ENCODE peak calls at places on chromosomes 12 and 14, in nine cellular contexts. U is IMR-90, R is fibroblast of lung, T is body of pancreas, X is right lobe of liver, S is NT2/D1, C is PC-9, H is A673, Y is ovary. W is an unnamed sample.

GRCh38 chr12:3556716-3557115 is 65.7 kb downstream of the PRMT8 start:
- DNase-seq in U (no peak), R (no peak), T (no peak), X (no peak), S (no peak), C (no peak), H (no peak), Y (no peak), W (no peak)

GRCh38 chr12:570237-570925 is 92.9 kb downstream of the NINJ2 start:
- DNase-seq in U (peak; percentile 82), R (peak; percentile 87), T (peak; percentile 59), X (peak; percentile 77), S (peak; percentile 83), C (peak; percentile 89), H (no peak), Y (peak; percentile 82), W (peak; percentile 91)

GRCh38 chr14:99146991-99147740 is 124.8 kb downstream of the BCL11B start:
- DNase-seq in U (no peak), R (no peak), T (no peak), X (no peak), S (no peak), C (no peak), H (no peak), Y (no peak), W (no peak)

GRCh38 chr14:39431416-39432178 is 636 bp downstream of the FBXO33 start:
- DNase-seq in U (peak; percentile 33), R (peak; percentile 24), T (peak; percentile 60), X (peak; percentile 60), S (no peak), C (peak; percentile 34), H (peak; percentile 48), Y (peak; percentile 59), W (peak; percentile 70)

GRCh38 chr12:9707864-9708808 is 24.8 kb downstream of the CLECL1 start:
- DNase-seq in U (peak; percentile 65), R (peak; percentile 71), T (peak; percentile 57), X (peak; percentile 54), S (peak; percentile 79), C (peak; percentile 21), H (peak; percentile 66), Y (no peak), W (peak; percentile 68)

GRCh38 chr12:25767613-25768012 is 190.9 kb upstream of the RASSF8 start:
- DNase-seq in U (peak; percentile 77), R (peak; percentile 74), T (no peak), X (no peak), S (no peak), C (no peak), H (no peak), Y (no peak), W (no peak)

GRCh38 chr14:33745163-33745562 is 205.7 kb downstream of the EGLN3 start:
- DNase-seq in U (no peak), R (no peak), T (no peak), X (no peak), S (no peak), C (no peak), H (no peak), Y (no peak), W (no peak)

GRCh38 chr14:49995162-49995561 is 102.3 kb downstream of the ARF6 start:
- DNase-seq in U (peak; percentile 39), R (no peak), T (no peak), X (no peak), S (no peak), C (no peak), H (no peak), Y (no peak), W (no peak)

GRCh38 chr12:29066061-29066588 is 83.0 kb upstream of the FAR2 start:
- DNase-seq in U (peak; percentile 50), R (peak; percentile 85), T (no peak), X (no peak), S (no peak), C (no peak), H (peak; percentile 66), Y (no peak), W (no peak)

GRCh38 chr12:45762185-45763110 is 32.9 kb downstream of the ARID2 start:
- DNase-seq in U (peak; percentile 78), R (peak; percentile 80), T (no peak), X (no peak), S (no peak), C (no peak), H (peak; percentile 68), Y (no peak), W (peak; percentile 62)

GRCh38 chr12:87201598-87201997 is 827.6 kb downstream of the C12orf50 start:
- DNase-seq in U (no peak), R (peak; percentile 1), T (no peak), X (no peak), S (no peak), C (no peak), H (no peak), Y (no peak), W (no peak)

GRCh38 chr14:21098134-21098891 is at the start of gene ZNF219:
- DNase-seq in U (peak; percentile 27), R (peak; percentile 30), T (peak; percentile 49), X (peak; percentile 66), S (no peak), C (peak; percentile 44), H (peak; percentile 77), Y (peak; percentile 82), W (peak; percentile 75)

GRCh38 chr14:83905157-83905556 is 1624.8 kb upstream of the FLRT2 start:
- DNase-seq in U (no peak), R (no peak), T (no peak), X (no peak), S (no peak), C (no peak), H (no peak), Y (no peak), W (no peak)

GRCh38 chr14:79150226-79150625 is 980.1 kb downstream of the NRXN3 start:
- DNase-seq in U (no peak), R (no peak), T (no peak), X (no peak), S (no peak), C (no peak), H (no peak), Y (no peak), W (no peak)

GRCh38 chr14:73612339-73613045 is at the start of gene ACOT6:
- DNase-seq in U (peak; percentile 64), R (peak; percentile 71), T (peak; percentile 74), X (peak; percentile 95), S (peak; percentile 51), C (peak; percentile 70), H (peak; percentile 83), Y (peak; percentile 73), W (peak; percentile 80)

GRCh38 chr14:102891111-102891510 is 31.4 kb upstream of the AMN start:
- DNase-seq in U (no peak), R (no peak), T (no peak), X (peak; percentile 13), S (no peak), C (no peak), H (no peak), Y (no peak), W (no peak)

GRCh38 chr14:96269359-96269710 is 13.3 kb downstream of the BDKRB1 start:
- DNase-seq in U (no peak), R (no peak), T (no peak), X (no peak), S (no peak), C (no peak), H (no peak), Y (no peak), W (no peak)

GRCh38 chr14:25122188-25122587 is 72.2 kb upstream of the STXBP6 start:
- DNase-seq in U (no peak), R (no peak), T (no peak), X (no peak), S (no peak), C (no peak), H (no peak), Y (no peak), W (no peak)

GRCh38 chr12:46209914-46210834 is 58.7 kb downstream of the SLC38A1 start:
- DNase-seq in U (no peak), R (no peak), T (peak; percentile 84), X (peak; percentile 64), S (no peak), C (peak; percentile 18), H (peak; percentile 32), Y (no peak), W (no peak)

GRCh38 chr12:108985750-108986149 is 35.1 kb downstream of the SVOP start:
- DNase-seq in U (no peak), R (no peak), T (no peak), X (no peak), S (no peak), C (no peak), H (no peak), Y (no peak), W (no peak)

GRCh38 chr12:108989381-108989780 is 31.5 kb downstream of the SVOP start:
- DNase-seq in U (no peak), R (no peak), T (no peak), X (no peak), S (no peak), C (no peak), H (no peak), Y (no peak), W (no peak)
- H3K4me1 ChIP-seq in U (no peaks in the 10 kb centered on the region), R (no peaks in the 10 kb centered on the region), T (no peaks in the 10 kb centered on the region), X (no peaks in the 10 kb centered on the region), S (no peaks in the 10 kb centered on the region), C (no peaks in the 10 kb centered on the region), H (no peaks in the 10 kb centered on the region), Y (no peaks in the 10 kb centered on the region), W (no peaks in the 10 kb centered on the region)

GRCh38 chr12:106197906-106198623 is 49.8 kb downstream of the CKAP4 start:
- DNase-seq in U (no peak), R (no peak), T (no peak), X (no peak), S (no peak), C (no peak), H (no peak), Y (no peak), W (no peak)
- H3K4me1 ChIP-seq in U (peaks cover 1% of the 10 kb centered on the region), R (no peaks in the 10 kb centered on the region), T (peaks cover 16% of the 10 kb centered on the region), X (no peaks in the 10 kb centered on the region), S (no peaks in the 10 kb centered on the region), C (no peaks in the 10 kb centered on the region), H (no peaks in the 10 kb centered on the region), Y (peaks cover 18% of the 10 kb centered on the region), W (peaks cover 3% of the 10 kb centered on the region)

DNA sequence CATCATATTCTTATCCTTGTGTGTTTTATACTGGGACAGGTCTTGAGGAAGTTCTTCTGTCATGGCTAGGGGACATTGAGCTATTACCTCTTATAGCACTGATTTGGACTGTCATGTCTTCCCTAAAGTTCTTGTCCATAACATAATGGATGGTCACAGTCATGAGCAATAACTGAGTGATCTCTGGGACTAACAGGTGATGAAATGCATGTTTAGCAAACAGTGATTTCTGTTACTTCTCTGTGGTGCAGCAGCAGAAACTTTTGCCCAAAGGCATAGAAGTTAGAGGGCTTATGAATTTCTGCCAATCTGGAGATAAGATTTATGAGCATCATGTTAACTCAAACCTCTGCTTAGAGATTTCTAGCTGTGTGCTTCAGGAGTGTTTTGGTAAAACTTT is 5.9 kb downstream of the ADIPOR2 start:
- DNase-seq in U (no peak), R (no peak), T (no peak), X (no peak), S (no peak), C (no peak), H (no peak), Y (no peak), W (no peak)
- H3K4me1 ChIP-seq in U (peaks cover 5% of the 10 kb centered on the region), R (peaks cover 4% of the 10 kb centered on the region), T (peaks cover 49% of the 10 kb centered on the region), X (peaks cover 2% of the 10 kb centered on the region), S (no peaks in the 10 kb centered on the region), C (peaks cover 19% of the 10 kb centered on the region), H (peaks cover 15% of the 10 kb centered on the region), Y (peaks cover 8% of the 10 kb centered on the region), W (peaks cover 12% of the 10 kb centered on the region)

GRCh38 chr12:132495165-132495544 is 5.2 kb downstream of the FBRSL1 start:
- DNase-seq in U (no peak), R (no peak), T (no peak), X (no peak), S (no peak), C (no peak), H (no peak), Y (no peak), W (no peak)
- H3K4me1 ChIP-seq in U (peaks cover 13% of the 10 kb centered on the region), R (no peaks in the 10 kb centered on the region), T (peaks cover 89% of the 10 kb centered on the region), X (no peaks in the 10 kb centered on the region), S (peaks cover 43% of the 10 kb centered on the region), C (peaks cover 44% of the 10 kb centered on the region), H (peaks cover 10% of the 10 kb centered on the region), Y (peaks cover 46% of the 10 kb centered on the region), W (peaks cover 52% of the 10 kb centered on the region)